ENCODE peak calls at places on chromosome 5, in four cellular contexts. One of them, this sample, is unnamed.

GRCh38 chr5:122081541-122081940 is 3.5 kb upstream of the LOX start:
- DNase-seq in GM10248: no peak
- DNase-seq in tibial nerve: no peak
- DNase-seq in H4: no peak
- DNase-seq in this sample: no peak

GRCh38 chr5:60675286-60675685 is 24.7 kb downstream of the DEPDC1B start:
- DNase-seq in GM10248: no peak
- DNase-seq in tibial nerve: no peak
- DNase-seq in H4: no peak
- DNase-seq in this sample: no peak

GRCh38 chr5:125112196-125112595 is 365.8 kb upstream of the ZNF608 start:
- DNase-seq in GM10248: no peak
- DNase-seq in tibial nerve: no peak
- DNase-seq in H4: no peak
- DNase-seq in this sample: peak

GRCh38 chr5:179188636-179189035 is 128.5 kb downstream of the ZNF354C start:
- DNase-seq in GM10248: no peak
- DNase-seq in tibial nerve: no peak
- DNase-seq in H4: no peak
- DNase-seq in this sample: no peak

GRCh38 chr5:149857499-149857898 is 87.1 kb downstream of the PDE6A start:
- DNase-seq in GM10248: no peak
- DNase-seq in tibial nerve: peak
- DNase-seq in H4: peak
- DNase-seq in this sample: peak

GRCh38 chr5:14879985-14880589 is 8.5 kb upstream of the ANKH start:
- DNase-seq in GM10248: no peak
- DNase-seq in tibial nerve: no peak
- DNase-seq in H4: peak
- DNase-seq in this sample: peak

GRCh38 chr5:148687427-148687826 is 33.1 kb upstream of the HTR4 start:
- DNase-seq in GM10248: no peak
- DNase-seq in tibial nerve: no peak
- DNase-seq in H4: peak
- DNase-seq in this sample: peak

GRCh38 chr5:13830536-13830935 is 114.0 kb downstream of the DNAH5 start:
- DNase-seq in GM10248: no peak
- DNase-seq in tibial nerve: no peak
- DNase-seq in H4: no peak
- DNase-seq in this sample: no peak

GRCh38 chr5:35857004-35857345 is 284 bp downstream of the IL7R start:
- DNase-seq in GM10248: no peak
- DNase-seq in tibial nerve: no peak
- DNase-seq in H4: no peak
- DNase-seq in this sample: peak

GRCh38 chr5:174339130-174339529 is 293.6 kb downstream of the NSG2 start:
- DNase-seq in GM10248: no peak
- DNase-seq in tibial nerve: no peak
- DNase-seq in H4: no peak
- DNase-seq in this sample: no peak

GRCh38 chr5:159764283-159764927 is 151.9 kb upstream of the ADRA1B start:
- DNase-seq in GM10248: no peak
- DNase-seq in tibial nerve: peak
- DNase-seq in H4: peak
- DNase-seq in this sample: peak

GRCh38 chr5:17355585-17356346 is 138.3 kb downstream of the BASP1 start:
- DNase-seq in GM10248: no peak
- DNase-seq in tibial nerve: no peak
- DNase-seq in H4: peak
- DNase-seq in this sample: peak

GRCh38 chr5:178104492-178104891 is 8.8 kb upstream of the N4BP3 start:
- DNase-seq in GM10248: no peak
- DNase-seq in tibial nerve: no peak
- DNase-seq in H4: peak
- DNase-seq in this sample: no peak

GRCh38 chr5:647727-648126 is 35.6 kb downstream of the CEP72 start:
- DNase-seq in GM10248: no peak
- DNase-seq in tibial nerve: no peak
- DNase-seq in H4: no peak
- DNase-seq in this sample: no peak

GRCh38 chr5:149338364-149338763 is 6.9 kb upstream of the GRPEL2 start:
- DNase-seq in GM10248: no peak
- DNase-seq in tibial nerve: no peak
- DNase-seq in H4: no peak
- DNase-seq in this sample: no peak

GRCh38 chr5:98349251-98349989 is 424.0 kb upstream of the RGMB start:
- DNase-seq in GM10248: no peak
- DNase-seq in tibial nerve: no peak
- DNase-seq in H4: peak
- DNase-seq in this sample: peak

GRCh38 chr5:82421119-82421518 is 143.0 kb upstream of the RPS23 start:
- DNase-seq in GM10248: no peak
- DNase-seq in tibial nerve: no peak
- DNase-seq in H4: peak
- DNase-seq in this sample: peak

GRCh38 chr5:149584106-149584505 is 2.8 kb downstream of the ARHGEF37 start:
- DNase-seq in GM10248: no peak
- DNase-seq in tibial nerve: no peak
- DNase-seq in H4: no peak
- DNase-seq in this sample: no peak

GRCh38 chr5:127011961-127012644 is 18.3 kb downstream of the MARCHF3 start:
- DNase-seq in GM10248: peak
- DNase-seq in tibial nerve: no peak
- DNase-seq in H4: no peak
- DNase-seq in this sample: no peak

GRCh38 chr5:133926960-133927615 is 41.3 kb downstream of the C5orf15 start:
- DNase-seq in GM10248: no peak
- DNase-seq in tibial nerve: no peak
- DNase-seq in H4: no peak
- DNase-seq in this sample: no peak

GRCh38 chr5:11056560-11056959 is 295.5 kb upstream of the DAP start:
- DNase-seq in GM10248: no peak
- DNase-seq in tibial nerve: no peak
- DNase-seq in H4: no peak
- DNase-seq in this sample: no peak

GRCh38 chr5:131998431-131999040 is 12.9 kb downstream of the ACSL6 start:
- DNase-seq in GM10248: no peak
- DNase-seq in tibial nerve: no peak
- DNase-seq in H4: no peak
- DNase-seq in this sample: no peak

GRCh38 chr5:169580964-169581363 is 2.6 kb upstream of the SPDL1 start:
- DNase-seq in GM10248: no peak
- DNase-seq in tibial nerve: no peak
- DNase-seq in H4: no peak
- DNase-seq in this sample: no peak

GRCh38 chr5:121086671-121087070 is 622.6 kb downstream of the PRR16 start:
- DNase-seq in GM10248: no peak
- DNase-seq in tibial nerve: no peak
- DNase-seq in H4: no peak
- DNase-seq in this sample: no peak

GRCh38 chr5:157485811-157486739 is 26.1 kb downstream of the NIPAL4 start:
- DNase-seq in GM10248: peak
- DNase-seq in tibial nerve: no peak
- DNase-seq in H4: no peak
- DNase-seq in this sample: no peak

GRCh38 chr5:181191526-181192336 is 13.3 kb downstream of the TRIM7 start:
- DNase-seq in GM10248: peak
- DNase-seq in tibial nerve: peak
- DNase-seq in H4: peak
- DNase-seq in this sample: peak

This sample was measured in fibroblast of lung.